ENCODE peak calls at places on chromosomes 2 and 18, in six cellular contexts. Z is RWPE1; X is NCI-H1092; O is H54; N is NCI-H2171; J is stimulated activated CD4-positive, alpha-beta T cell treated with anti-CD3 and anti-CD28 coated beads, Interleukin-15, amount 100 ng/mL, for 48 hours. P is an unnamed sample.

GRCh38 chr2:224847961-224848850 is 132.0 kb upstream of the CCDC195 start:
- DNase-seq in Z (peak; percentile 72), X (peak; percentile 21), O (peak; percentile 53), N (peak; percentile 21), J (no peak), P (no peak)

GRCh38 chr2:112312821-112313220 is 37.4 kb downstream of the ZC3H6 start:
- DNase-seq in Z (no peak), X (no peak), O (no peak), N (no peak), J (no peak), P (no peak)

GRCh38 chr18:60082790-60083189 is 183.0 kb downstream of the PMAIP1 start:
- DNase-seq in Z (no peak), X (no peak), O (no peak), N (no peak), J (no peak), P (no peak)

GRCh38 chr18:59906203-59906602 is 6.4 kb downstream of the PMAIP1 start:
- DNase-seq in Z (no peak), X (no peak), O (no peak), N (no peak), J (no peak), P (no peak)

GRCh38 chr18:22155584-22155983 is 13.8 kb upstream of the GATA6 start:
- DNase-seq in Z (no peak), X (no peak), O (no peak), N (no peak), J (no peak), P (no peak)

GRCh38 chr18:63440219-63440618 is 17.9 kb upstream of the VPS4B start:
- DNase-seq in Z (no peak), X (no peak), O (no peak), N (no peak), J (no peak), P (no peak)

GRCh38 chr2:121903037-121903689 is 147.7 kb downstream of the TSN start:
- DNase-seq in Z (no peak), X (no peak), O (no peak), N (peak; percentile 50), J (no peak), P (no peak)

GRCh38 chr18:69755041-69755440 is 192.6 kb downstream of the CD226 start:
- DNase-seq in Z (no peak), X (no peak), O (no peak), N (no peak), J (no peak), P (no peak)

GRCh38 chr2:205772983-205773382 is 90.7 kb downstream of the NRP2 start:
- DNase-seq in Z (no peak), X (peak; percentile 39), O (no peak), N (peak; percentile 9), J (no peak), P (no peak)

GRCh38 chr2:99598435-99598834 is 108.6 kb upstream of the REV1 start:
- DNase-seq in Z (no peak), X (no peak), O (no peak), N (no peak), J (no peak), P (no peak)

GRCh38 chr18:21194871-21195771 is 46.9 kb upstream of the GREB1L start:
- DNase-seq in Z (peak; percentile 23), X (peak; percentile 8), O (no peak), N (peak; percentile 15), J (no peak), P (no peak)

GRCh38 chr2:119486886-119487285 is 37.4 kb downstream of the SCTR start:
- DNase-seq in Z (no peak), X (no peak), O (no peak), N (no peak), J (no peak), P (no peak)

GRCh38 chr2:100747551-100747950 is 72.4 kb upstream of the NPAS2 start:
- DNase-seq in Z (no peak), X (no peak), O (no peak), N (no peak), J (no peak), P (no peak)

GRCh38 chr2:232843860-232844259 is 26.2 kb upstream of the SNORC start:
- DNase-seq in Z (no peak), X (no peak), O (no peak), N (no peak), J (no peak), P (no peak)

GRCh38 chr18:36412778-36413177 is 115.3 kb downstream of the FHOD3 start:
- DNase-seq in Z (no peak), X (no peak), O (no peak), N (no peak), J (no peak), P (no peak)

GRCh38 chr18:62412248-62412979 is 87.3 kb downstream of the TNFRSF11A start:
- DNase-seq in Z (no peak), X (no peak), O (no peak), N (no peak), J (no peak), P (no peak)

GRCh38 chr18:7566587-7567486 is at the start of gene PTPRM:
- DNase-seq in Z (peak; percentile 68), X (peak; percentile 41), O (peak; percentile 65), N (peak; percentile 76), J (peak; percentile 22), P (peak; percentile 40)

GRCh38 chr2:42828487-42829416 is 36.4 kb upstream of the HAAO start:
- DNase-seq in Z (peak; percentile 88), X (peak; percentile 53), O (peak; percentile 73), N (peak; percentile 42), J (peak; percentile 51), P (peak; percentile 49)

GRCh38 chr2:240350696-240351087 is 84.8 kb upstream of the GPC1 start:
- DNase-seq in Z (no peak), X (no peak), O (no peak), N (no peak), J (no peak), P (no peak)

GRCh38 chr2:101793277-101793969 is 95.9 kb downstream of the MAP4K4 start:
- DNase-seq in Z (no peak), X (no peak), O (no peak), N (no peak), J (no peak), P (no peak)

GRCh38 chr2:59874971-59875755 is 678.3 kb downstream of the BCL11A start:
- DNase-seq in Z (no peak), X (no peak), O (no peak), N (no peak), J (no peak), P (no peak)